ENCODE peak calls at places on chromosome 5, in nine cellular contexts. V, S, Y, E, Q, A, G, I and L are unnamed samples. For H3K27me3, the result is how much of the 10 kb centered on the place peaks cover.

GRCh38 chr5:14414007-14414406 is 167.6 kb upstream of the OTULINL start:
- DNase-seq in V (no peak), S (no peak), Y (no peak), E (no peak), Q (no peak), A (no peak), G (no peak), I (no peak), L (no peak)

GRCh38 chr5:36054646-36055045 is 12.0 kb downstream of the UGT3A2 start:
- DNase-seq in V (no peak), S (no peak), Y (no peak), E (no peak), Q (no peak), A (no peak), G (no peak), I (no peak), L (no peak)

GRCh38 chr5:78544531-78545200 is 103.9 kb downstream of the LHFPL2 start:
- DNase-seq in V (no peak), S (no peak), Y (no peak), E (no peak), Q (peak), A (no peak), G (no peak), I (no peak), L (no peak)

GRCh38 chr5:13648822-13649221 is 295.7 kb downstream of the DNAH5 start:
- DNase-seq in V (no peak), S (no peak), Y (no peak), E (no peak), Q (no peak), A (no peak), G (no peak), I (no peak), L (no peak)

GRCh38 chr5:149831492-149831891 is 101.4 kb downstream of the PPARGC1B start:
- DNase-seq in V (no peak), S (no peak), Y (no peak), E (no peak), Q (no peak), A (no peak), G (peak), I (peak), L (no peak)

GRCh38 chr5:138655530-138656245 is 80.5 kb upstream of the HSPA9 start:
- DNase-seq in V (no peak), S (peak), Y (peak), E (no peak), Q (no peak), A (no peak), G (no peak), I (no peak), L (no peak)

GRCh38 chr5:89277791-89278190 is 394.8 kb upstream of the MEF2C start:
- DNase-seq in V (no peak), S (no peak), Y (no peak), E (no peak), Q (no peak), A (no peak), G (peak), I (no peak), L (no peak)

GRCh38 chr5:108297042-108297596 is 84.8 kb downstream of the FBXL17 start:
- DNase-seq in V (no peak), S (no peak), Y (no peak), E (no peak), Q (no peak), A (no peak), G (no peak), I (no peak), L (no peak)

GRCh38 chr5:178279723-178280438 is 47.3 kb upstream of the PHYKPL start:
- DNase-seq in V (peak), S (peak), Y (peak), E (peak), Q (peak), A (peak), G (peak), I (peak), L (peak)

GRCh38 chr5:141788296-141788980 is 89.8 kb downstream of the PCDH1 start:
- DNase-seq in V (no peak), S (no peak), Y (no peak), E (no peak), Q (no peak), A (no peak), G (no peak), I (no peak), L (no peak)

GRCh38 chr5:181133083-181133482 is 2.1 kb upstream of the OR2V1 start:
- DNase-seq in V (no peak), S (no peak), Y (no peak), E (no peak), Q (no peak), A (no peak), G (no peak), I (no peak), L (no peak)

GRCh38 chr5:181130832-181131496 is at the start of gene OR2V1:
- DNase-seq in V (no peak), S (no peak), Y (no peak), E (no peak), Q (no peak), A (no peak), G (no peak), I (no peak), L (no peak)

GRCh38 chr5:181129601-181130000 is 1.4 kb downstream of the OR2V1 start:
- DNase-seq in V (no peak), S (no peak), Y (no peak), E (no peak), Q (no peak), A (no peak), G (no peak), I (no peak), L (no peak)

GRCh38 chr5:181133610-181134231 is 2.8 kb upstream of the OR2V1 start:
- DNase-seq in V (peak), S (peak), Y (no peak), E (no peak), Q (no peak), A (no peak), G (peak), I (peak), L (no peak)

GRCh38 chr5:181131514-181131913 is 545 bp upstream of the OR2V1 start:
- DNase-seq in V (no peak), S (no peak), Y (no peak), E (no peak), Q (no peak), A (no peak), G (no peak), I (no peak), L (no peak)
- H3K27me3 ChIP-seq in V (under half), S (under half), Y (under half), E (under half), Q (under half), A (under half), G (under half), I (under half), L (under half)

DNA sequence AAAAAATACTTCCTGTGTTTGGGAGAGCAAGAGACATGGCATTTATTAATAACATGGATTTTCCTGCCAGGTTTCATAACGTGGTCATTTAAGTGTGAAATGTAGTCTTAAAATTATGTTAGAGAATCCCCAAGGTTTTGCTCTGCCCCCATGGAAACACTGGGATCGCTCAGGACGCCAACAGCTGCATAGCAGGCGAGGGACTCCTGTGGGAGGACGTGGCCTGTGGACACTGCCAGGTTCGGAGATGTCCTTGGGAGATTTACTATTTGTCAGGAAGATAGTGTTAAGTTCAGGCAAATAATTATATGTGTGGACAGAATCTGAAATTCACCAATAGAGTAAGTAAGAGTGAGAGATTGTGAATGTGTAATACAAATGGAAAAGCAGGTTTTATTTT is 977 bp downstream of the BTNL9 start:
- DNase-seq in V (no peak), S (no peak), Y (no peak), E (no peak), Q (no peak), A (no peak), G (no peak), I (no peak), L (no peak)
- H3K27me3 ChIP-seq in V (under half), S (under half), Y (under half), E (half or more), Q (under half), A (under half), G (under half), I (under half), L (under half)

DNA sequence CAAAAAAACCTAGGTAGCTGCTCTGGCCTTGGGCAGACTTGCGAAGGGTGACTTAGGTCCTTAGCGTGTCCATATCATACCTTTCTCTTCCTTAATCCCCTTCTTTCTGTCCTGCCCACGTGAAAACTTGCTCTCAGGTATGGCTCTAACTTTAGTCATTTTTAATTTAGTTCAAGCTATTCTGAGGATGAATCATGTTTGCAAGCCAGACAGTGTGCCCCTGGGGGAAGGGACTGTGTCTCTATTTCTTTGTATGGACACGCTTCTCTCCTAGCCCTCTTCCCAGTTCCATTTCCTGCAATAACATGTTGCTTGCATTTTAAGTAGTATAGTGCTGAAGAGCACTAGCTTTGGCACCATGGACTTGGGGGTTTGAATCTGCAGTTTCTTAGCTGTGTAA is 120.6 kb downstream of the PTTG1 start:
- DNase-seq in V (no peak), S (no peak), Y (no peak), E (no peak), Q (no peak), A (no peak), G (peak), I (no peak), L (no peak)
- H3K27me3 ChIP-seq in V (under half), S (under half), Y (under half), E (under half), Q (under half), A (under half), G (under half), I (under half), L (under half)

GRCh38 chr5:61589961-61590360 is 257.9 kb downstream of the ZSWIM6 start:
- DNase-seq in V (no peak), S (no peak), Y (no peak), E (no peak), Q (no peak), A (no peak), G (no peak), I (no peak), L (no peak)

GRCh38 chr5:61596265-61596664 is 264.2 kb downstream of the ZSWIM6 start:
- DNase-seq in V (no peak), S (no peak), Y (no peak), E (no peak), Q (no peak), A (no peak), G (no peak), I (no peak), L (no peak)

GRCh38 chr5:61590473-61590872 is 258.4 kb downstream of the ZSWIM6 start:
- DNase-seq in V (no peak), S (no peak), Y (no peak), E (no peak), Q (no peak), A (no peak), G (no peak), I (no peak), L (no peak)

GRCh38 chr5:61587120-61587519 is 255.1 kb downstream of the ZSWIM6 start:
- DNase-seq in V (no peak), S (no peak), Y (no peak), E (no peak), Q (no peak), A (no peak), G (no peak), I (no peak), L (no peak)

DNA sequence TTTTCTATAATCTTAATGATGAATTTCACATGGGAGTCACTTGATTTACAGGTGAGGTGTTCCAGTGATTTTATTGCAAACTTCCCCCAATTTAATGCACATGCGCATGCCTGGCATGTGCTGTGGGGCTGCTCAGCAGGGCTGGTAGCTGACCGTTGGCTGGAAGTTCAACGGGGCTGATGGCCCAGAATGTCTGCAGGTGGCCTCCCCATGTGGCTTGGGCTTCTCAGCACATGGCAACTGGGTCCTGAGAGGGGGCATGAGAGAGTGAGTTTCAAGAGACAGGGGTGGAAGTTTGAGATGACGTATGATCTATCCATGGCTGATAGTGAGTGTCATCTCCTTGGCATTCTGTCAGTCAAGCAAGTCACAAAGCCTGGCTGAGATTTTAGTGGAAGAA is 259.8 kb downstream of the ZSWIM6 start:
- DNase-seq in V (no peak), S (no peak), Y (no peak), E (no peak), Q (no peak), A (no peak), G (no peak), I (no peak), L (no peak)
- H3K27me3 ChIP-seq in V (under half), S (under half), Y (under half), E (under half), Q (under half), A (under half), G (under half), I (under half), L (under half)

GRCh38 chr5:55230086-55230629 is 3.0 kb upstream of the MCIDAS start:
- DNase-seq in V (no peak), S (no peak), Y (no peak), E (no peak), Q (no peak), A (no peak), G (no peak), I (no peak), L (no peak)
- H3K27me3 ChIP-seq in V (half or more), S (under half), Y (half or more), E (under half), Q (under half), A (half or more), G (under half), I (half or more), L (under half)

DNA sequence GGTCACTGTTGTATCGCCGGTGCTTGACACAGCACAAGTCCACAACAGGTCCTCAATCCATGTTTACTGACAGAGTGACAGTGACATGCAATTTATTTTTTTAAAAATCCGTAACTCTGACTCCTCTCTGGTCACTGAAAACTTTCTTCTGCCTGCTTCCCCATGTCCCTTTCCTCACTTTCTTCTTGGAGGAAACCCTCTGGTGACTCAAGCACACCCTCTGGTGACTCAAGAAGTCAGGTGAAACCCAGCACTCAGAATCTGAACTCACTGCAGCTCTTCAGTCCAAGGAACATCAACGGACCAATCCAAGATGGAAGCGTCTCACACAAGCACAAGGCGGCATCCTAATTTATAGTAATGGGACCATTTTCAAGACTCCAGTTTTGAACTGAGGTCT is 245.9 kb downstream of the FSTL4 start:
- DNase-seq in V (no peak), S (no peak), Y (no peak), E (no peak), Q (no peak), A (no peak), G (peak), I (no peak), L (no peak)
- H3K27me3 ChIP-seq in V (under half), S (under half), Y (under half), E (under half), Q (under half), A (under half), G (under half), I (under half), L (under half)